ENCODE peak calls at places on chromosomes 16 and 17, in seven cellular contexts. A is neuronal stem cell, I is tibial nerve, R is ovary, V is left ventricle myocardium inferior, X is lung, E is transverse colon. B is an unnamed sample. For H3K9me3 and H3K4me1, the result is how much of the 10 kb centered on the place peaks cover.

GRCh38 chr17:77274137-77274829 is 133.5 kb downstream of the SEC14L1 start:
- DNase-seq in R (no peak), X (no peak), E (no peak), V (no peak), I (no peak), A (no peak), B (no peak)

GRCh38 chr16:81539009-81539820 is 94.6 kb downstream of the CMIP start:
- DNase-seq in I (no peak), V (no peak), R (no peak), X (no peak), A (no peak), E (no peak), B (no peak)

GRCh38 chr17:80619535-80620235 is 75.0 kb downstream of the RPTOR start:
- DNase-seq in R (no peak), A (no peak), X (no peak), I (no peak), E (no peak), V (no peak), B (peak)

GRCh38 chr17:20125724-20126123 is 116.6 kb downstream of the SPECC1 start:
- DNase-seq in E (no peak), R (no peak), V (no peak), I (no peak), A (no peak), X (no peak), B (no peak)

GRCh38 chr16:88366032-88366703 is 16.6 kb upstream of the ZNF469 start:
- DNase-seq in R (no peak), E (no peak), A (no peak), V (no peak), X (no peak), I (no peak), B (no peak)

GRCh38 chr16:85302018-85302847 is 190.0 kb upstream of the CIBAR2 start:
- DNase-seq in X (no peak), E (no peak), A (no peak), I (no peak), R (no peak), V (no peak), B (peak)

GRCh38 chr17:3474212-3474611 is 1.6 kb upstream of the ASPA start:
- DNase-seq in A (no peak), R (no peak), V (no peak), E (no peak), I (no peak), X (no peak), B (no peak)

GRCh38 chr16:79768594-79768993 is 168.1 kb upstream of the MAF start:
- DNase-seq in V (no peak), A (no peak), I (no peak), X (no peak), E (peak), R (no peak), B (peak)

GRCh38 chr17:29384901-29385300 is 5.3 kb upstream of the TAOK1 start:
- DNase-seq in I (no peak), X (no peak), V (no peak), E (no peak), A (no peak), R (no peak), B (no peak)

GRCh38 chr16:62225675-62226074 is 189.4 kb upstream of the CDH8 start:
- DNase-seq in I (peak), R (peak), A (peak), E (peak), V (peak), X (peak), B (peak)

GRCh38 chr17:51118330-51119195 is 2.1 kb downstream of the SPAG9 start:
- DNase-seq in V (no peak), I (peak), R (peak), E (peak), X (peak), A (no peak), B (no peak)

GRCh38 chr17:46982577-46982976 is 3.5 kb upstream of the RPRML start:
- DNase-seq in X (no peak), A (no peak), I (no peak), E (no peak), R (no peak), V (no peak), B (no peak)

GRCh38 chr16:46555981-46556380 is 65.2 kb downstream of the SHCBP1 start:
- DNase-seq in I (no peak), A (no peak), R (no peak), X (no peak), V (no peak), E (no peak), B (no peak)

GRCh38 chr17:14459955-14460354 is 159.1 kb downstream of the HS3ST3B1 start:
- DNase-seq in E (no peak), X (no peak), I (no peak), A (peak), R (no peak), V (no peak), B (no peak)

GRCh38 chr17:21286066-21286770 is 1.7 kb downstream of the MAP2K3 start:
- DNase-seq in I (peak), A (no peak), X (peak), R (peak), V (peak), E (peak), B (peak)

GRCh38 chr17:79842656-79843474 is 3.6 kb upstream of the CBX4 start:
- DNase-seq in X (no peak), I (no peak), R (peak), A (no peak), E (peak), V (no peak), B (no peak)

GRCh38 chr16:79415983-79416641 is 184.4 kb downstream of the MAF start:
- DNase-seq in V (no peak), E (no peak), R (no peak), A (no peak), X (no peak), I (no peak), B (no peak)

GRCh38 chr17:16484445-16485169 is 7.4 kb downstream of the LRRC75A start:
- DNase-seq in I (no peak), R (no peak), A (no peak), X (no peak), E (no peak), V (no peak), B (no peak)

GRCh38 chr17:82386256-82386831 is 14.8 kb downstream of the UTS2R start:
- DNase-seq in E (no peak), X (no peak), V (peak), A (no peak), I (no peak), R (no peak), B (peak)

GRCh38 chr17:39979021-39979660 is 1.5 kb upstream of the PSMD3 start:
- DNase-seq in R (no peak), A (no peak), X (no peak), E (no peak), I (no peak), V (no peak), B (peak)

GRCh38 chr16:65773319-65773874 is 593.1 kb upstream of the CDH5 start:
- DNase-seq in V (no peak), I (no peak), A (no peak), R (no peak), X (no peak), E (no peak), B (no peak)
- H3K9me3 ChIP-seq in V (under half), I (under half), A (under half), R (under half), X (under half), E (under half), B (under half)

DNA sequence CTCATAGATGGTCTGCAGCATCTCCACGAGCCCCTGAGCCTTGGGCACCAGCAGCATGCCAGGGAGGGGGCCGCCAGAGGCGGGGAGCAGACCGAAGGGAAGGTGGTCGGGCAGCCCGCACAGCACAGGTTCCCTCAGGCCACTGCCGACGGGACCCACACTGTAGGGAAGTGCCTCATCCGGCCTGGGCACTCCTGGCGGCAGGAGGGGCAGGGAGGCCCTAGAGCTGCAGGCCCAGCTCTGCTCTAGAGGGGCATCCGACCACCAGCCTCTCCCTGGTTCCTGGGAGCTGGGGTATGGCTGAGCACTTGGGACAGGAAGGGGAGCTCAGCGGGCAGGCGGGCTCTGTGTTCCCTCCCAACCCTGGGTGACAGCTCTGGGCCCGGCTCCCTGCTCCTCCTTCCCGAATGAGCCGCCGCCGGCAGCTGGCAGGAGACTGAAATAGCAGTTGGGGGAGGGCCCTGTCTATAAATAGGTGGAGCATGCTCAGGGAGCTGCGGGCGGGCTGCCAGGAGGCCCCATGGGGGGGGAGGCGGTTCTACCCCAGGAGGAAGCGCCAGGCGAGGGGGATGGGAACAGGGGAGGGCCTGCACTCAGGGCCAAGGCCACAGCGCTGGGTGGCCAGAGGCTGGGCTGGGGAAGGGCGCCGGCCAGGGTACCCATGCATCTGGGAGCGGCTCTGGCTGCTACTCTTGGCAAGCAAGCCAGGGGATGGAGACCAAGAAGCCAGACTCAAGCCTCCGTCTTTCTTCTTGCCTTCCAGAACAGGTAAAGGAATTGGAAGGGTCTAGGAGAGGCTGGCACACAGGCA is 12.4 kb downstream of the HDAC5 start:
- DNase-seq in V (peak), X (peak), E (peak), R (peak), A (no peak), I (peak), B (peak)
- H3K4me1 ChIP-seq in V (half or more), X (under half), E (under half), R (under half), A (under half), I (half or more), B (half or more)

DNA sequence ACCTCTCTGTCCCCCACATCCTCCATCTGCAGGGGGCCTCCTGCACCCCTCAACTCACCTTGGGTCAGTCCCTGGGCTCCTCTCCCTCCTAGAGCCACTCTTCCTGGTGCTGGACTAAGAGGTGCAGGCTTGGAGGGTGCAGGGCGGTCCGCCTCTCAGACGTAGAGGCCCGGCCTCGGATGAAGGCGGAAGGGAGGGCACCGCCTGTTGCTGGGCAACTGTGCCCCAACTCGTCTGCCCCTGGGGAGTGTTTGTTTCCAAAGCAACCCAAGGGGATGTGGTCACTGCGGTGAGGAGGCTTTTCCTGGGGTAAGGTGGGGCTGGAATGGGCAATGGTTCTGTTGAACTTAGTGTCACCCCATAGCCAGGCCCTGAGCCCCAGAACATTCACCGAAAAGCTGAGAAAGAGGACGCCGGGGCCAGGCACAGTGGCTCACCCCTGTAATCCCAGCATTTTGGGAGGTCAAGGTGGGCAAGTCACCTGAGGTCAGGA is at the start of gene C16orf54:
- DNase-seq in V (peak), X (peak), E (peak), I (no peak), A (no peak), R (peak), B (no peak)
- H3K4me3 ChIP-seq in V (peak), X (no peak), E (no peak), I (peak), A (no peak), R (no peak), B (no peak)

GRCh38 chr17:11461993-11462548 is 136.2 kb upstream of the DNAH9 start:
- DNase-seq in V (no peak), R (no peak), X (no peak), E (no peak), A (no peak), I (no peak), B (no peak)
- H3K9me3 ChIP-seq in V (under half), R (under half), X (under half), E (under half), A (under half), I (under half), B (under half)

DNA sequence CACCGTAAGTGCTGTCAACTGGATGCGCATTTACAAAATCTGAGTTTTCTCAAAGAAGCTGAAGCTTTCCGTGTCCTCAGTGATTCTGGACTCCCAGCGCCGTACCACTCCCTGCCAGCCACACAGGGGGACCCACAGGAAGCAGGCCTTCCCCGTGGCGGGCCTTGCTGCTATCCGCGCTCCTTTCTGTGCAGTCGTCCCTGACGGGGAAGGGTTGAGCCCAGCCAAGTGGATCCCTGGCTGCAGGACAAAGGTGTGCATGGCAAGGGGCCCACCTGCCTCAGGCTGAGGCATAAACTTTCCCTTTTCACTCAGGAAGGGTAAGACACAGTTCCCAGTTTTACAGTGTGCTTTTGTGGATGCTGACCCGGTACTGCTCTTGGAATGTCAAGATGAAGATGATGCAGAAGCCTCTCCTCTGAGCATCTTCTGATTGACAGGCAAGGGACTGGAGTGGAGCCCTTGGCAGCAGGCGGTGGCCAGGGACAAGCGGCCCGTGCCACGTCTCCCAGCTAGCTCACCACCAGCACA is 93.0 kb downstream of the ANKRD11 start:
- DNase-seq in E (no peak), A (no peak), R (no peak), X (no peak), I (no peak), V (no peak), B (no peak)
- H3K4me1 ChIP-seq in E (under half), A (under half), R (under half), X (under half), I (under half), V (half or more), B (under half)

DNA sequence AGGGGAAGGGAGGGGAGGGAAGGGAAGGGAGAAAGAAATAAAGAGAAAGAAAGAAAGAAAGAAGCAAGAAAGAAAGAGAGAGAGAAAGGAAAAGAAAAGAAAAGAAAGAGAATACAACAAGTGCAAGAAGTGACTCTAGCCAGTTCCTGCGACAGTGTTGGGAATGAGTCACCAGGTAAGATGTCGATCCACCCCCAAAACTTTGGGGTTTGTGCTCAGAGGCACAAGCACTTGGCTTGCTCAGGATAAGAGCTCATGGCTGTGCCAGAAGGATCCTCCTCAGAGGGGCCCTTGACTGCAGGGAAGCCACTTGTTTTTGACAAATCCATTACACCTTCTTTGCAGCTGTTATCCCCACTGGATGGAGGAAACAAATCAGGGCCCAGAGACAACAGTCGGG is 137.7 kb downstream of the TMEM132E start:
- DNase-seq in A (no peak), V (no peak), R (no peak), E (no peak), I (no peak), X (no peak), B (no peak)
- H3K4me3 ChIP-seq in A (no peak), V (no peak), R (no peak), E (no peak), I (no peak), X (no peak), B (no peak)

GRCh38 chr17:27066315-27066714 is 227.6 kb upstream of the WSB1 start:
- DNase-seq in I (no peak), E (no peak), A (no peak), X (no peak), R (no peak), V (no peak), B (no peak)

GRCh38 chr17:27065588-27065987 is 228.3 kb upstream of the WSB1 start:
- DNase-seq in E (no peak), I (no peak), V (no peak), X (no peak), R (no peak), A (no peak), B (no peak)

GRCh38 chr17:27072885-27073284 is 221.0 kb upstream of the WSB1 start:
- DNase-seq in V (no peak), R (no peak), A (no peak), I (no peak), X (no peak), E (no peak), B (no peak)

GRCh38 chr17:27069842-27070508 is 223.9 kb upstream of the WSB1 start:
- DNase-seq in X (no peak), A (no peak), V (no peak), R (no peak), I (no peak), E (no peak), B (no peak)

DNA sequence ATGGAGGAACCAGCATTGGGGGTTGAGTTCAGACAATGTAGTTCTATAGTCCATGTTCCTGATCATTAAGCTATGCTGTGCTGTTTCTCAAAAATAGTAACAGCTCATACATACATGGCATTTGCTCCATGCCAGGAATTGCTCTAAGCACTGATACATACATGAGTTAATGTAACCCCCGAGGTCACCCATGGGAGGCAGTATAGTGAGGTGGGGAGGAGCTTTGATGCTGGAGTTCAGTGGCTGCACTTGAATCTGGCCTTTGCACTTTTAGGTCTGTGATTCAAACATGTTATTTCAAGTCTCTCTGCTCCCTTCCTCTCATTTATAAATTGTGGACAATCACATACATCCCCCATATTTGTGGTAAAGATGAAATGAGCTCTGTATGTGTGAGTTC is 223.1 kb upstream of the WSB1 start:
- DNase-seq in R (no peak), V (no peak), I (no peak), X (no peak), E (no peak), A (no peak), B (no peak)
- H3K9me3 ChIP-seq in R (under half), V (under half), I (under half), X (under half), E (under half), A (under half), B (under half)

GRCh38 chr17:72408122-72408382 is 287.2 kb downstream of the SOX9 start:
- DNase-seq in V (no peak), I (no peak), R (no peak), X (no peak), A (no peak), E (no peak), B (no peak)

GRCh38 chr17:72405662-72406230 is 284.9 kb downstream of the SOX9 start:
- DNase-seq in X (no peak), A (no peak), E (no peak), V (no peak), R (no peak), I (no peak), B (no peak)

GRCh38 chr17:72404872-72405271 is 284.1 kb downstream of the SOX9 start:
- DNase-seq in X (no peak), R (no peak), E (no peak), I (no peak), V (no peak), A (no peak), B (peak)

GRCh38 chr17:72407336-72408121 is 286.7 kb downstream of the SOX9 start:
- DNase-seq in I (no peak), R (peak), E (peak), A (no peak), X (peak), V (peak), B (peak)

GRCh38 chr17:72406501-72406900 is 285.7 kb downstream of the SOX9 start:
- DNase-seq in V (no peak), R (no peak), I (no peak), X (no peak), E (no peak), A (no peak), B (no peak)
- H3K4me1 ChIP-seq in V (under half), R (under half), I (under half), X (under half), E (under half), A (under half), B (under half)

DNA sequence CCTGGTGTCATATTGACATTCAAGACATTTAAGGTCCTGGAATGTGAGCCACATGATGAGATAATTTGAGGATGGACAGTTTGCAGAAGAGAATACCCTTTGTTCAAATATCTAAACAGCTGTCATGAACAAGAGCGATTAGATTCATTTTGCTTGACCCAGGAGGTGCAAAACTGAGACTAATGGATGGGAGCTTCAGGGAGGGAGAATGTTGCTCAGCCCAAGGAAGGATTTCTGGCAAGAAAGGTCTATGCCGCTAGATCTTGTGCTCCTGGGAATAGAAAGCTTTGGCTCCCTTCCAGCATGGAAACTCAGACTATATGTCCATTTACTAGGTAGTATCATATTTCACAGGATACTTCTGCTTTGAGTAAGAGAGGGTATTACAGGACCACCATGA is 14.8 kb upstream of the CDH11 start:
- DNase-seq in A (no peak), E (no peak), V (no peak), I (no peak), X (no peak), R (no peak), B (no peak)
- H3K4me3 ChIP-seq in A (no peak), E (no peak), V (no peak), I (no peak), X (no peak), R (no peak), B (no peak)

B was measured in SJSA1.